ENCODE peak calls at places on chromosomes 5 and 9, in six cellular contexts. Y, U, H, V, O and Q are unnamed samples.

GRCh38 chr9:95588724-95589282 is 72.0 kb upstream of the PTCH1 start:
- DNase-seq in V (no peak), O (no peak), U (no peak), H (no peak), Y (no peak), Q (no peak)

GRCh38 chr5:73867344-73868335 is 241.6 kb downstream of the ARHGEF28 start:
- DNase-seq in Y (no peak), V (no peak), H (no peak), O (no peak), U (no peak), Q (no peak)

GRCh38 chr5:34957857-34958690 is 28.7 kb downstream of the DNAJC21 start:
- DNase-seq in O (no peak), H (no peak), Y (no peak), V (no peak), U (peak; percentile 43), Q (no peak)

GRCh38 chr9:81771606-81772005 is 82.3 kb upstream of the TLE1 start:
- DNase-seq in O (no peak), Y (no peak), H (no peak), U (no peak), V (no peak), Q (no peak)

GRCh38 chr5:83516962-83517750 is 45.6 kb downstream of the VCAN start:
- DNase-seq in U (no peak), H (no peak), Y (no peak), V (no peak), O (no peak), Q (no peak)

GRCh38 chr9:128911529-128912035 is 9.2 kb upstream of the PHYHD1 start:
- DNase-seq in V (no peak), Y (no peak), O (no peak), U (peak; percentile 36), H (peak; percentile 91), Q (peak; percentile 69)

GRCh38 chr5:43010956-43011355 is 29.2 kb downstream of the ANXA2R start:
- DNase-seq in V (no peak), Y (no peak), U (no peak), H (no peak), O (no peak), Q (no peak)

GRCh38 chr5:120958877-120959485 is 494.9 kb downstream of the PRR16 start:
- DNase-seq in U (no peak), Y (no peak), O (no peak), V (no peak), H (no peak), Q (peak; percentile 21)

GRCh38 chr9:121289554-121290370 is 21.8 kb downstream of the GSN start:
- DNase-seq in O (no peak), H (no peak), U (no peak), V (no peak), Y (no peak), Q (no peak)

GRCh38 chr5:7209583-7210139 is 186.3 kb upstream of the ADCY2 start:
- DNase-seq in Y (no peak), U (no peak), O (no peak), V (no peak), H (no peak), Q (no peak)

GRCh38 chr9:33329117-33329563 is 38.8 kb downstream of the NFX1 start:
- DNase-seq in U (peak; percentile 81), O (no peak), H (no peak), Y (peak; percentile 91), V (peak; percentile 82), Q (peak; percentile 51)

GRCh38 chr9:127566351-127567001 is 45.6 kb upstream of the STXBP1 start:
- DNase-seq in H (peak; percentile 40), V (peak; percentile 58), Y (no peak), O (no peak), U (no peak), Q (peak; percentile 74)

GRCh38 chr5:177457239-177458121 is 10.9 kb downstream of the PRR7 start:
- DNase-seq in Y (peak; percentile 99), V (peak; percentile 77), H (peak; percentile 91), U (peak; percentile 98), O (peak; percentile 55), Q (peak; percentile 88)

GRCh38 chr9:23658859-23659258 is 167.2 kb downstream of the ELAVL2 start:
- DNase-seq in V (no peak), U (no peak), H (no peak), Y (no peak), O (no peak), Q (no peak)

GRCh38 chr5:2371419-2371710 is 380.1 kb downstream of the IRX2 start:
- DNase-seq in O (no peak), H (no peak), Y (no peak), U (no peak), V (no peak), Q (no peak)

GRCh38 chr9:136603216-136603615 is 57.4 kb upstream of the NOTCH1 start:
- DNase-seq in H (no peak), U (no peak), Y (no peak), O (no peak), V (no peak), Q (no peak)

GRCh38 chr9:71177901-71178300 is 56.5 kb upstream of the TRPM3 start:
- DNase-seq in O (no peak), Y (no peak), U (no peak), V (no peak), H (no peak), Q (no peak)

GRCh38 chr9:6680797-6681146 is 35.2 kb upstream of the GLDC start:
- DNase-seq in O (peak; percentile 66), Y (peak; percentile 64), H (peak; percentile 86), V (peak; percentile 63), U (peak; percentile 58), Q (peak; percentile 83)

GRCh38 chr5:76601470-76601869 is 21.7 kb downstream of the F2RL2 start:
- DNase-seq in U (peak; percentile 63), H (no peak), Y (no peak), O (no peak), V (no peak), Q (no peak)

GRCh38 chr9:128456613-128457061 is 831 bp downstream of the ODF2 start:
- DNase-seq in O (peak; percentile 65), U (peak; percentile 94), H (peak; percentile 89), V (peak; percentile 61), Y (peak; percentile 76), Q (peak; percentile 68)

GRCh38 chr9:33229359-33230120 is 10.4 kb upstream of the SPINK4 start:
- DNase-seq in H (no peak), Y (peak; percentile 99), V (peak; percentile 90), U (peak; percentile 82), O (no peak), Q (peak; percentile 59)

GRCh38 chr5:65943771-65944170 is 17.4 kb downstream of the ERBIN start:
- DNase-seq in U (no peak), Y (no peak), O (no peak), H (no peak), V (no peak), Q (no peak)

GRCh38 chr9:21228122-21228521 is at the start of gene IFNA17:
- DNase-seq in V (no peak), H (no peak), Y (no peak), O (no peak), U (no peak), Q (no peak)

GRCh38 chr5:119218830-119219782 is 136.7 kb upstream of the TNFAIP8 start:
- DNase-seq in H (no peak), Y (no peak), V (no peak), U (no peak), O (no peak), Q (no peak)

GRCh38 chr9:81092057-81092456 is 597.3 kb downstream of the TLE1 start:
- DNase-seq in H (no peak), V (no peak), Y (no peak), O (no peak), U (no peak), Q (no peak)

GRCh38 chr5:175444060-175444904 is at the start of gene DRD1:
- DNase-seq in O (no peak), H (peak; percentile 72), Y (peak; percentile 69), U (peak; percentile 70), V (peak; percentile 57), Q (peak; percentile 60)

GRCh38 chr5:118326496-118327045 is 661.8 kb downstream of the DTWD2 start:
- DNase-seq in V (no peak), Y (no peak), H (no peak), U (no peak), O (no peak), Q (no peak)

GRCh38 chr9:76090330-76090729 is 199.9 kb downstream of the PCSK5 start:
- DNase-seq in U (no peak), O (no peak), H (no peak), V (no peak), Y (no peak), Q (no peak)

GRCh38 chr5:14265574-14265973 is 122.4 kb downstream of the TRIO start:
- DNase-seq in O (no peak), Y (no peak), U (peak; percentile 70), V (no peak), H (no peak), Q (no peak)

GRCh38 chr5:81241961-81242648 is 9.0 kb downstream of the CKMT2 start:
- DNase-seq in O (no peak), Y (no peak), U (no peak), V (no peak), H (no peak), Q (no peak)
- H3K27ac ChIP-seq in O (no peak overlapping the region), Y (no peak overlapping the region), U (no peak overlapping the region), V (no peak overlapping the region), H (peak overlapping the region; percentile 30), Q (no peak overlapping the region)

GRCh38 chr5:139984816-139985215 is 58.3 kb downstream of the NRG2 start:
- DNase-seq in U (no peak), V (no peak), O (no peak), Y (no peak), H (no peak), Q (no peak)

GRCh38 chr5:139982157-139982974 is 60.7 kb downstream of the NRG2 start:
- DNase-seq in U (no peak), V (peak; percentile 34), O (no peak), H (peak; percentile 77), Y (no peak), Q (no peak)

GRCh38 chr5:139980765-139981164 is 62.3 kb downstream of the NRG2 start:
- DNase-seq in V (no peak), Y (no peak), U (no peak), H (no peak), O (no peak), Q (no peak)

GRCh38 chr5:139985290-139985689 is 57.8 kb downstream of the NRG2 start:
- DNase-seq in O (no peak), U (no peak), V (no peak), H (no peak), Y (no peak), Q (no peak)

GRCh38 chr5:139982975-139983240 is 60.2 kb downstream of the NRG2 start:
- DNase-seq in V (no peak), Y (no peak), U (no peak), H (no peak), O (no peak), Q (no peak)
- H3K4me3 ChIP-seq in V (no peak overlapping the region), Y (no peak overlapping the region), U (no peak overlapping the region), H (no peak overlapping the region), O (no peak overlapping the region), Q (no peak overlapping the region)

DNA sequence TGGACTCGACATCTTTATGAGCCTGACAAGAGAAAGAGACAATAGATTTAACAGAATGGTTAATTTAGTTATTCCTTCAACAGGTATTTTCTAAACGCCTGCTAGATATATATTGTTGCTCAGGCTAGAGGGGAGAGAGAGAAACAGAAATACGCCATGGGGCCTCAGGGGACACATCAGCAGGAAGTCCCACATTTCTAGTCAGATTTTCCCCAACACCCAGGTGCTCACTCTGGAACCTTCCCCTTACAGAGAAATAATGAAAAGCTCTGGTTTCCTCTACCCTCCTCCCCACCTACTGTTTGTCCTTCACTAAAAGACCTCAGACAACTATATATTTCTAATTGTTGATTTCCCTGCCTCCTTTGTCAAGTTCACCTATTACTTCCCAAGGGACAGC is 130.3 kb upstream of the TBC1D2 start:
- DNase-seq in V (no peak), O (no peak), U (no peak), H (no peak), Y (no peak), Q (no peak)
- H3K27ac ChIP-seq in V (no peak overlapping the region), O (no peak overlapping the region), U (no peak overlapping the region), H (no peak overlapping the region), Y (no peak overlapping the region), Q (no peak overlapping the region)

GRCh38 chr9:123269316-123269715 is 930 bp upstream of the STRBP start:
- DNase-seq in U (no peak), Y (no peak), H (no peak), V (no peak), O (no peak), Q (no peak)
- H3K4me3 ChIP-seq in U (peak overlapping the region; percentile 82), Y (peak overlapping the region; percentile 98), H (no peak overlapping the region), V (peak overlapping the region; percentile 90), O (peak overlapping the region; percentile 85), Q (peak overlapping the region; percentile 69)